ENCODE peak calls at places on chromosome 13, in nine cellular contexts. L is caudate nucleus; W is IMR-90; P is AG09319; Y is hypothalamus; T is activated naive CD8-positive, alpha-beta T cell treated with anti-CD3 and anti-CD28 coated beads, Interleukin-2, amount 50 U/mL, for 24 hours; B is GM23338; I is HT1080; N is RWPE1. E is an unnamed sample.

GRCh38 chr13:45015300-45015699 is 26.0 kb downstream of the GPALPP1 start:
- DNase-seq in L (no peak), W (peak), P (no peak), Y (no peak), T (no peak), B (no peak), I (peak), N (no peak), E (no peak)

GRCh38 chr13:80979035-80979641 is 638.2 kb upstream of the SPRY2 start:
- DNase-seq in L (no peak), W (peak), P (peak), Y (no peak), T (peak), B (peak), I (peak), N (peak), E (peak)

GRCh38 chr13:46057251-46058015 is 4.9 kb upstream of the ZC3H13 start:
- DNase-seq in L (no peak), W (peak), P (no peak), Y (no peak), T (no peak), B (no peak), I (peak), N (no peak), E (no peak)

GRCh38 chr13:67408823-67409222 is 178.7 kb upstream of the PCDH9 start:
- DNase-seq in L (no peak), W (no peak), P (no peak), Y (no peak), T (no peak), B (peak), I (no peak), N (peak), E (no peak)

GRCh38 chr13:80341771-80342271 is 895 bp upstream of the SPRY2 start:
- DNase-seq in L (peak), W (peak), P (no peak), Y (peak), T (no peak), B (peak), I (peak), N (no peak), E (no peak)

GRCh38 chr13:73268306-73268705 is 209.5 kb downstream of the KLF5 start:
- DNase-seq in L (no peak), W (peak), P (no peak), Y (no peak), T (no peak), B (no peak), I (peak), N (peak), E (no peak)

GRCh38 chr13:50990540-50991506 is 81.2 kb downstream of the RNASEH2B start:
- DNase-seq in L (peak), W (peak), P (no peak), Y (peak), T (no peak), B (peak), I (no peak), N (no peak), E (no peak)

GRCh38 chr13:49733181-49733951 is 42.1 kb upstream of the EBPL start:
- DNase-seq in L (no peak), W (peak), P (no peak), Y (no peak), T (no peak), B (no peak), I (no peak), N (no peak), E (no peak)

GRCh38 chr13:62643007-62643483 is 1227.4 kb upstream of the PCDH20 start:
- DNase-seq in L (peak), W (peak), P (no peak), Y (no peak), T (peak), B (no peak), I (peak), N (peak), E (no peak)

GRCh38 chr13:112119192-112120030 is 52.5 kb downstream of the SOX1 start:
- DNase-seq in L (no peak), W (no peak), P (no peak), Y (no peak), T (no peak), B (no peak), I (no peak), N (no peak), E (no peak)

GRCh38 chr13:111658150-111659100 is 338.0 kb downstream of the TEX29 start:
- DNase-seq in L (peak), W (no peak), P (no peak), Y (peak), T (no peak), B (peak), I (no peak), N (no peak), E (no peak)

GRCh38 chr13:44309771-44310767 is 63.6 kb upstream of the SERP2 start:
- DNase-seq in L (no peak), W (no peak), P (no peak), Y (no peak), T (no peak), B (no peak), I (no peak), N (no peak), E (no peak)

GRCh38 chr13:95771950-95772349 is 95.0 kb downstream of the DNAJC3 start:
- DNase-seq in L (no peak), W (no peak), P (no peak), Y (no peak), T (no peak), B (no peak), I (no peak), N (no peak), E (no peak)

GRCh38 chr13:106490177-106490576 is 45.3 kb downstream of the EFNB2 start:
- DNase-seq in L (no peak), W (no peak), P (no peak), Y (no peak), T (no peak), B (no peak), I (no peak), N (no peak), E (no peak)

GRCh38 chr13:99978781-99979452 is 2.7 kb upstream of the ZIC2 start:
- DNase-seq in L (no peak), W (no peak), P (no peak), Y (no peak), T (no peak), B (peak), I (no peak), N (no peak), E (no peak)

GRCh38 chr13:47672982-47673670 is 327.9 kb downstream of the SUCLA2 start:
- DNase-seq in L (no peak), W (peak), P (peak), Y (no peak), T (no peak), B (no peak), I (peak), N (no peak), E (no peak)

GRCh38 chr13:83752141-83752540 is 130.1 kb downstream of the SLITRK1 start:
- DNase-seq in L (no peak), W (peak), P (no peak), Y (no peak), T (no peak), B (no peak), I (peak), N (peak), E (no peak)

GRCh38 chr13:20192470-20193141 is at the start of gene GJB2:
- DNase-seq in L (no peak), W (no peak), P (no peak), Y (no peak), T (peak), B (peak), I (no peak), N (peak), E (no peak)

GRCh38 chr13:48775804-48776203 is 122.1 kb downstream of the CYSLTR2 start:
- DNase-seq in L (no peak), W (peak), P (peak), Y (no peak), T (no peak), B (no peak), I (peak), N (no peak), E (no peak)

E was measured in K562.